ENCODE peak calls at places on chromosome 9, in five cellular contexts. I is astrocyte, U is breast epithelium, L is IMR-90, B is stomach. X is an unnamed sample.

GRCh38 chr9:2101524-2101923 is 86.4 kb downstream of the SMARCA2 start:
- DNase-seq in I (no peak), U (no peak), L (no peak), B (no peak), X (no peak)

GRCh38 chr9:82152181-82152580 is 163.6 kb downstream of the SPATA31D1 start:
- DNase-seq in L (peak), I (peak), B (no peak), U (no peak), X (no peak)

GRCh38 chr9:125949247-125949646 is 202.1 kb downstream of the PBX3 start:
- DNase-seq in I (no peak), B (no peak), U (no peak), L (no peak), X (no peak)

GRCh38 chr9:107251756-107252322 is 31.2 kb upstream of the RAD23B start:
- DNase-seq in U (no peak), B (peak), L (peak), I (peak), X (no peak)

GRCh38 chr9:135951889-135952663 is 9.1 kb downstream of the UBAC1 start:
- DNase-seq in B (peak), U (no peak), L (peak), I (peak), X (no peak)

GRCh38 chr9:34675048-34675714 is 12.7 kb upstream of the CCL27 start:
- DNase-seq in B (peak), U (no peak), L (peak), I (peak), X (no peak)

GRCh38 chr9:137035507-137035834 is 3.6 kb upstream of the FUT7 start:
- DNase-seq in I (no peak), B (no peak), U (no peak), L (no peak), X (no peak)

GRCh38 chr9:99385814-99386279 is 163.8 kb downstream of the SEC61B start:
- DNase-seq in B (no peak), L (peak), U (no peak), I (peak), X (no peak)

GRCh38 chr9:16282216-16282615 is 588.3 kb downstream of the BNC2 start:
- DNase-seq in B (no peak), I (peak), U (no peak), L (peak), X (no peak)

GRCh38 chr9:128208386-128208785 is 5.2 kb downstream of the DNM1 start:
- DNase-seq in I (no peak), U (no peak), L (no peak), B (no peak), X (no peak)

GRCh38 chr9:79598562-79599345 is 27.0 kb downstream of the TLE4 start:
- DNase-seq in L (no peak), U (no peak), B (no peak), I (no peak), X (no peak)

GRCh38 chr9:115395511-115396021 is 277.6 kb upstream of the TNC start:
- DNase-seq in I (peak), L (peak), B (no peak), U (no peak), X (no peak)

GRCh38 chr9:133910855-133911514 is 81.1 kb downstream of the VAV2 start:
- DNase-seq in B (peak), L (no peak), I (no peak), U (no peak), X (no peak)

GRCh38 chr9:111483419-111483861 is 743 bp downstream of the ECPAS start:
- DNase-seq in B (no peak), L (no peak), I (no peak), U (no peak), X (no peak)

GRCh38 chr9:114837923-114838322 is 32.1 kb upstream of the TNFSF15 start:
- DNase-seq in L (peak), I (peak), B (no peak), U (no peak), X (no peak)

GRCh38 chr9:91681461-91682305 is 258.1 kb upstream of the NFIL3 start:
- DNase-seq in U (no peak), L (peak), I (peak), B (peak), X (no peak)

GRCh38 chr9:89974582-89974981 is 369.8 kb downstream of the GADD45G start:
- DNase-seq in L (no peak), I (no peak), B (no peak), U (no peak), X (no peak)

GRCh38 chr9:136572003-136572595 is 26.3 kb upstream of the NOTCH1 start:
- DNase-seq in U (no peak), I (peak), L (peak), B (no peak), X (no peak)

GRCh38 chr9:91825422-91825821 is 124.6 kb downstream of the ROR2 start:
- DNase-seq in B (no peak), I (no peak), U (no peak), L (peak), X (no peak)

GRCh38 chr9:36443581-36443980 is 43.5 kb upstream of the RNF38 start:
- DNase-seq in B (no peak), U (no peak), L (peak), I (no peak), X (no peak)

GRCh38 chr9:115000217-115000639 is 69.8 kb upstream of the TNFSF8 start:
- DNase-seq in U (no peak), I (no peak), B (no peak), L (no peak), X (no peak)

GRCh38 chr9:127185931-127186781 is 63.7 kb upstream of the ANGPTL2 start:
- DNase-seq in L (peak), I (peak), U (peak), B (peak), X (no peak)

GRCh38 chr9:133959966-133960567 is 32.1 kb downstream of the VAV2 start:
- DNase-seq in B (no peak), L (no peak), U (no peak), I (no peak), X (no peak)

GRCh38 chr9:86454701-86455402 is 100.6 kb upstream of the TUT7 start:
- DNase-seq in U (no peak), I (peak), B (no peak), L (peak), X (no peak)

GRCh38 chr9:101727621-101728524 is 10.6 kb downstream of the GRIN3A start:
- DNase-seq in L (peak), U (no peak), I (no peak), B (no peak), X (no peak)

GRCh38 chr9:127161081-127161621 is 38.7 kb upstream of the ANGPTL2 start:
- DNase-seq in U (peak), I (no peak), L (no peak), B (peak), X (no peak)

GRCh38 chr9:117704024-117704575 is at the start of gene TLR4:
- DNase-seq in L (no peak), I (peak), B (peak), U (no peak), X (no peak)

GRCh38 chr9:36934478-36935065 is 99.5 kb downstream of the PAX5 start:
- DNase-seq in U (no peak), I (no peak), B (peak), L (no peak), X (no peak)

GRCh38 chr9:70031141-70031545 is 12.5 kb upstream of the MAMDC2 start:
- DNase-seq in I (peak), B (no peak), U (no peak), L (peak), X (no peak)

GRCh38 chr9:9246726-9247125 is 1366.1 kb downstream of the PTPRD start:
- DNase-seq in I (no peak), B (no peak), U (no peak), L (no peak), X (no peak)

GRCh38 chr9:5786370-5787127 is 46.4 kb downstream of the ERMP1 start:
- DNase-seq in B (no peak), I (no peak), U (no peak), L (peak), X (no peak)

GRCh38 chr9:38107405-38107804 is 38.4 kb upstream of the SHB start:
- DNase-seq in B (no peak), I (no peak), L (no peak), U (no peak), X (no peak)

GRCh38 chr9:90921104-90921503 is 119.5 kb downstream of the SYK start:
- DNase-seq in L (no peak), U (peak), B (peak), I (no peak), X (no peak)

GRCh38 chr9:113431181-113431580 is 20.6 kb downstream of the C9orf43 start:
- DNase-seq in L (no peak), B (no peak), U (no peak), I (no peak), X (no peak)

GRCh38 chr9:12554636-12555035 is 138.5 kb upstream of the TYRP1 start:
- DNase-seq in U (no peak), B (no peak), I (no peak), L (peak), X (no peak)

GRCh38 chr9:87706066-87706739 is 19.7 kb upstream of the CTSL start:
- DNase-seq in B (no peak), I (no peak), L (no peak), U (no peak), X (no peak)

GRCh38 chr9:119092125-119092524 is 277.1 kb downstream of the BRINP1 start:
- DNase-seq in U (no peak), B (no peak), I (no peak), L (no peak), X (no peak)

GRCh38 chr9:112819635-112820496 is 69.3 kb downstream of the SNX30 start:
- DNase-seq in U (no peak), I (peak), B (peak), L (peak), X (peak)

GRCh38 chr9:127873886-127874285 is 3.6 kb downstream of the AK1 start:
- DNase-seq in B (peak), L (no peak), U (peak), I (no peak), X (no peak)

GRCh38 chr9:88742483-88742882 is 207.5 kb downstream of the NXNL2 start:
- DNase-seq in L (peak), B (no peak), I (peak), U (no peak), X (no peak)

GRCh38 chr9:131178895-131179294 is 53.5 kb downstream of the NUP214 start:
- DNase-seq in L (no peak), I (no peak), B (no peak), U (no peak), X (no peak)

GRCh38 chr9:131173995-131174394 is 48.6 kb downstream of the NUP214 start:
- DNase-seq in I (no peak), U (no peak), L (no peak), B (no peak), X (no peak)

GRCh38 chr9:131179561-131180219 is 54.3 kb downstream of the NUP214 start:
- DNase-seq in B (no peak), I (peak), U (no peak), L (peak), X (no peak)

GRCh38 chr9:131178382-131178781 is 53.0 kb downstream of the NUP214 start:
- DNase-seq in L (peak), I (peak), B (peak), U (no peak), X (peak)

GRCh38 chr9:131174681-131175239 is 49.4 kb downstream of the NUP214 start:
- DNase-seq in U (no peak), I (no peak), L (no peak), B (no peak), X (no peak)
- H3K27ac ChIP-seq in U (no peak), I (no peak), L (no peak), B (no peak), X (no peak)

GRCh38 chr9:33498387-33498786 is 24.7 kb upstream of the NOL6 start:
- DNase-seq in B (no peak), I (no peak), U (no peak), L (peak), X (no peak)
- TF ChIP-seq CTCF in B (no peak), I (peak), U (no peak), L (peak), X (peak)

GRCh38 chr9:72526901-72527800 is 5.7 kb downstream of the TMC1 start:
- DNase-seq in L (peak), I (peak), U (peak), B (peak), X (no peak)
- H3K27ac ChIP-seq in L (peak), I (peak), U (peak), B (peak), X (peak)

DNA sequence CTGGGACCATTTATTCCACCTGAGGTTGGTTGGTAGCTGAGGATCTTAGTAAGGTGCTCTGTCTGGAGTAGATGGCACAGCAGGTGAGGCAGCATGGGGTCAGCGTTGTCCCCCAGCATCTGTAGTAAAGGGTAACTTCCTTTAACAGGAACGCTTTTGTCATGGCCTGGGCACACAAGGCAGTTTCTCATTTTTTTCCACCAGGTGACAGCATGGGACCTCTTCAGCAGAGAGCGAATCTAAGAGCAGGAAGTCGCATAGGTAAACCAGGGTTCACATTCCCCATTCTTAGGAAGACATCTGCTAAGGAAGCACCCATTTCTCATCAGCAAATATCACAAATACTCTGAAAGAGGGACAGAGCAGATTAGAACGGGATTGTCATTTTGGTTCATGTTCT is 56.5 kb downstream of the GPR107 start:
- DNase-seq in L (no peak), B (no peak), I (no peak), U (no peak), X (no peak)
- TF ChIP-seq CTCF in L (peak), B (no peak), I (no peak), U (no peak), X (no peak)